ENCODE peak calls at places on chromosomes 16 and 17, in ten cellular contexts. One of them, this sample, is unnamed.

GRCh38 chr16:78303946-78304345 is 204.5 kb downstream of the WWOX start:
- DNase-seq in cardiac muscle cell: no peak
- DNase-seq in ascending aorta: no peak
- DNase-seq in HL-60: no peak
- DNase-seq in fibroblast of lung: no peak
- DNase-seq in mucosa of descending colon: no peak
- DNase-seq in CD8-positive, alpha-beta T cell: no peak
- DNase-seq in stomach: no peak
- DNase-seq in IMR-90: no peak
- DNase-seq in astrocyte of the cerebellum: peak
- DNase-seq in this sample: no peak

GRCh38 chr17:80365983-80366382 is 49.0 kb upstream of the ENDOV start:
- DNase-seq in HL-60: no peak
- DNase-seq in ascending aorta: no peak
- DNase-seq in fibroblast of lung: no peak
- DNase-seq in CD8-positive, alpha-beta T cell: no peak
- DNase-seq in astrocyte of the cerebellum: no peak
- DNase-seq in cardiac muscle cell: no peak
- DNase-seq in stomach: no peak
- DNase-seq in IMR-90: no peak
- DNase-seq in mucosa of descending colon: no peak
- DNase-seq in this sample: no peak

GRCh38 chr16:49093939-49094338 is 187.7 kb downstream of the CBLN1 start:
- DNase-seq in CD8-positive, alpha-beta T cell: no peak
- DNase-seq in fibroblast of lung: no peak
- DNase-seq in IMR-90: no peak
- DNase-seq in stomach: no peak
- DNase-seq in cardiac muscle cell: no peak
- DNase-seq in mucosa of descending colon: no peak
- DNase-seq in HL-60: no peak
- DNase-seq in astrocyte of the cerebellum: no peak
- DNase-seq in ascending aorta: no peak
- DNase-seq in this sample: no peak

GRCh38 chr16:67170168-67170947 is at the start of gene NOL3:
- DNase-seq in cardiac muscle cell: peak
- DNase-seq in stomach: peak
- DNase-seq in ascending aorta: peak
- DNase-seq in astrocyte of the cerebellum: no peak
- DNase-seq in fibroblast of lung: peak
- DNase-seq in mucosa of descending colon: peak
- DNase-seq in CD8-positive, alpha-beta T cell: no peak
- DNase-seq in IMR-90: peak
- DNase-seq in HL-60: no peak
- DNase-seq in this sample: peak

GRCh38 chr16:79051313-79051712 is 549.2 kb downstream of the MAF start:
- DNase-seq in CD8-positive, alpha-beta T cell: no peak
- DNase-seq in cardiac muscle cell: no peak
- DNase-seq in ascending aorta: no peak
- DNase-seq in astrocyte of the cerebellum: no peak
- DNase-seq in stomach: no peak
- DNase-seq in IMR-90: no peak
- DNase-seq in mucosa of descending colon: no peak
- DNase-seq in HL-60: no peak
- DNase-seq in fibroblast of lung: no peak
- DNase-seq in this sample: no peak

GRCh38 chr17:11738151-11738550 is 139.9 kb downstream of the DNAH9 start:
- DNase-seq in astrocyte of the cerebellum: no peak
- DNase-seq in stomach: no peak
- DNase-seq in cardiac muscle cell: no peak
- DNase-seq in HL-60: no peak
- DNase-seq in ascending aorta: no peak
- DNase-seq in IMR-90: no peak
- DNase-seq in CD8-positive, alpha-beta T cell: no peak
- DNase-seq in fibroblast of lung: no peak
- DNase-seq in mucosa of descending colon: no peak
- DNase-seq in this sample: no peak

GRCh38 chr17:56594528-56595418 is 1.3 kb downstream of the NOG start:
- DNase-seq in ascending aorta: no peak
- DNase-seq in HL-60: peak
- DNase-seq in mucosa of descending colon: no peak
- DNase-seq in astrocyte of the cerebellum: no peak
- DNase-seq in cardiac muscle cell: no peak
- DNase-seq in fibroblast of lung: peak
- DNase-seq in CD8-positive, alpha-beta T cell: peak
- DNase-seq in stomach: no peak
- DNase-seq in IMR-90: peak
- DNase-seq in this sample: peak

GRCh38 chr17:28712037-28712704 is 483 bp upstream of the PROCA1 start:
- DNase-seq in IMR-90: no peak
- DNase-seq in ascending aorta: peak
- DNase-seq in mucosa of descending colon: peak
- DNase-seq in stomach: no peak
- DNase-seq in CD8-positive, alpha-beta T cell: peak
- DNase-seq in astrocyte of the cerebellum: no peak
- DNase-seq in fibroblast of lung: no peak
- DNase-seq in HL-60: peak
- DNase-seq in cardiac muscle cell: peak
- DNase-seq in this sample: no peak

GRCh38 chr16:25692307-25692706 is 548 bp downstream of the HS3ST4 start:
- DNase-seq in fibroblast of lung: no peak
- DNase-seq in cardiac muscle cell: no peak
- DNase-seq in astrocyte of the cerebellum: no peak
- DNase-seq in ascending aorta: no peak
- DNase-seq in IMR-90: no peak
- DNase-seq in mucosa of descending colon: no peak
- DNase-seq in stomach: peak
- DNase-seq in CD8-positive, alpha-beta T cell: no peak
- DNase-seq in HL-60: no peak
- DNase-seq in this sample: no peak

GRCh38 chr16:5604770-5605169 is 507.2 kb upstream of the EEF2KMT start:
- DNase-seq in HL-60: no peak
- DNase-seq in cardiac muscle cell: no peak
- DNase-seq in ascending aorta: no peak
- DNase-seq in IMR-90: no peak
- DNase-seq in mucosa of descending colon: no peak
- DNase-seq in CD8-positive, alpha-beta T cell: no peak
- DNase-seq in fibroblast of lung: no peak
- DNase-seq in astrocyte of the cerebellum: peak
- DNase-seq in stomach: no peak
- DNase-seq in this sample: no peak

GRCh38 chr17:64196626-64197025 is 66.4 kb downstream of the TEX2 start:
- DNase-seq in stomach: no peak
- DNase-seq in mucosa of descending colon: no peak
- DNase-seq in astrocyte of the cerebellum: peak
- DNase-seq in ascending aorta: no peak
- DNase-seq in CD8-positive, alpha-beta T cell: no peak
- DNase-seq in cardiac muscle cell: peak
- DNase-seq in HL-60: no peak
- DNase-seq in fibroblast of lung: peak
- DNase-seq in IMR-90: peak
- DNase-seq in this sample: peak

GRCh38 chr17:46727572-46728348 is 90.7 kb downstream of the WNT3 start:
- DNase-seq in astrocyte of the cerebellum: peak
- DNase-seq in HL-60: no peak
- DNase-seq in fibroblast of lung: peak
- DNase-seq in cardiac muscle cell: peak
- DNase-seq in IMR-90: peak
- DNase-seq in ascending aorta: no peak
- DNase-seq in stomach: no peak
- DNase-seq in CD8-positive, alpha-beta T cell: no peak
- DNase-seq in mucosa of descending colon: no peak
- DNase-seq in this sample: peak

GRCh38 chr16:11312718-11313492 is 31.8 kb upstream of the PRM1 start:
- DNase-seq in HL-60: peak
- DNase-seq in cardiac muscle cell: peak
- DNase-seq in IMR-90: peak
- DNase-seq in mucosa of descending colon: peak
- DNase-seq in fibroblast of lung: peak
- DNase-seq in stomach: peak
- DNase-seq in ascending aorta: no peak
- DNase-seq in astrocyte of the cerebellum: peak
- DNase-seq in CD8-positive, alpha-beta T cell: no peak
- DNase-seq in this sample: peak

GRCh38 chr17:21502301-21502700 is 126.1 kb downstream of the KCNJ12 start:
- DNase-seq in HL-60: no peak
- DNase-seq in IMR-90: no peak
- DNase-seq in CD8-positive, alpha-beta T cell: no peak
- DNase-seq in cardiac muscle cell: no peak
- DNase-seq in astrocyte of the cerebellum: no peak
- DNase-seq in fibroblast of lung: no peak
- DNase-seq in stomach: no peak
- DNase-seq in ascending aorta: no peak
- DNase-seq in mucosa of descending colon: no peak
- DNase-seq in this sample: no peak

GRCh38 chr16:85881436-85881835 is 17.5 kb upstream of the IRF8 start:
- DNase-seq in astrocyte of the cerebellum: no peak
- DNase-seq in stomach: no peak
- DNase-seq in mucosa of descending colon: no peak
- DNase-seq in HL-60: no peak
- DNase-seq in CD8-positive, alpha-beta T cell: no peak
- DNase-seq in fibroblast of lung: no peak
- DNase-seq in ascending aorta: no peak
- DNase-seq in cardiac muscle cell: no peak
- DNase-seq in IMR-90: no peak
- DNase-seq in this sample: no peak

GRCh38 chr16:69563605-69564580 is 1.9 kb upstream of the NFAT5 start:
- DNase-seq in stomach: no peak
- DNase-seq in mucosa of descending colon: no peak
- DNase-seq in fibroblast of lung: peak
- DNase-seq in ascending aorta: no peak
- DNase-seq in HL-60: peak
- DNase-seq in astrocyte of the cerebellum: no peak
- DNase-seq in cardiac muscle cell: peak
- DNase-seq in IMR-90: peak
- DNase-seq in CD8-positive, alpha-beta T cell: peak
- DNase-seq in this sample: peak

GRCh38 chr16:86865866-86866675 is 287.7 kb downstream of the FOXL1 start:
- DNase-seq in astrocyte of the cerebellum: no peak
- DNase-seq in HL-60: no peak
- DNase-seq in IMR-90: peak
- DNase-seq in cardiac muscle cell: no peak
- DNase-seq in fibroblast of lung: no peak
- DNase-seq in stomach: no peak
- DNase-seq in mucosa of descending colon: no peak
- DNase-seq in ascending aorta: peak
- DNase-seq in CD8-positive, alpha-beta T cell: no peak
- DNase-seq in this sample: no peak

GRCh38 chr17:20282526-20283308 is 184.6 kb downstream of the LGALS9B start:
- DNase-seq in stomach: no peak
- DNase-seq in CD8-positive, alpha-beta T cell: no peak
- DNase-seq in fibroblast of lung: no peak
- DNase-seq in cardiac muscle cell: no peak
- DNase-seq in IMR-90: no peak
- DNase-seq in HL-60: no peak
- DNase-seq in ascending aorta: no peak
- DNase-seq in mucosa of descending colon: no peak
- DNase-seq in astrocyte of the cerebellum: no peak
- DNase-seq in this sample: no peak
- H3K4me3 ChIP-seq in stomach: no peak
- H3K4me3 ChIP-seq in CD8-positive, alpha-beta T cell: no peak
- H3K4me3 ChIP-seq in fibroblast of lung: no peak
- H3K4me3 ChIP-seq in cardiac muscle cell: no peak
- H3K4me3 ChIP-seq in IMR-90: no peak
- H3K4me3 ChIP-seq in HL-60: no peak
- H3K4me3 ChIP-seq in ascending aorta: no peak
- H3K4me3 ChIP-seq in mucosa of descending colon: no peak
- H3K4me3 ChIP-seq in astrocyte of the cerebellum: no peak
- H3K4me3 ChIP-seq in this sample: no peak

GRCh38 chr16:52742608-52743007 is 195.7 kb upstream of the TOX3 start:
- DNase-seq in astrocyte of the cerebellum: no peak
- DNase-seq in cardiac muscle cell: no peak
- DNase-seq in stomach: no peak
- DNase-seq in fibroblast of lung: no peak
- DNase-seq in CD8-positive, alpha-beta T cell: no peak
- DNase-seq in ascending aorta: no peak
- DNase-seq in IMR-90: no peak
- DNase-seq in HL-60: no peak
- DNase-seq in mucosa of descending colon: no peak
- DNase-seq in this sample: no peak
- TF ChIP-seq CTCF in astrocyte of the cerebellum: no peak
- TF ChIP-seq CTCF in cardiac muscle cell: no peak
- TF ChIP-seq CTCF in stomach: no peak
- TF ChIP-seq CTCF in fibroblast of lung: no peak
- TF ChIP-seq CTCF in CD8-positive, alpha-beta T cell: no peak
- TF ChIP-seq CTCF in ascending aorta: no peak
- TF ChIP-seq CTCF in IMR-90: no peak
- TF ChIP-seq CTCF in HL-60: no peak
- TF ChIP-seq CTCF in mucosa of descending colon: no peak
- TF ChIP-seq CTCF in this sample: no peak

GRCh38 chr17:16870253-16871245 is 101.4 kb downstream of the TNFRSF13B start:
- DNase-seq in ascending aorta: peak
- DNase-seq in mucosa of descending colon: peak
- DNase-seq in IMR-90: no peak
- DNase-seq in astrocyte of the cerebellum: no peak
- DNase-seq in HL-60: no peak
- DNase-seq in stomach: peak
- DNase-seq in CD8-positive, alpha-beta T cell: no peak
- DNase-seq in fibroblast of lung: no peak
- DNase-seq in cardiac muscle cell: no peak
- DNase-seq in this sample: no peak

GRCh38 chr17:16875662-16876061 is 96.3 kb downstream of the TNFRSF13B start:
- DNase-seq in HL-60: no peak
- DNase-seq in stomach: peak
- DNase-seq in CD8-positive, alpha-beta T cell: no peak
- DNase-seq in ascending aorta: no peak
- DNase-seq in mucosa of descending colon: no peak
- DNase-seq in IMR-90: no peak
- DNase-seq in astrocyte of the cerebellum: no peak
- DNase-seq in fibroblast of lung: peak
- DNase-seq in cardiac muscle cell: peak
- DNase-seq in this sample: no peak

GRCh38 chr17:16872836-16873653 is 98.9 kb downstream of the TNFRSF13B start:
- DNase-seq in cardiac muscle cell: peak
- DNase-seq in mucosa of descending colon: peak
- DNase-seq in stomach: peak
- DNase-seq in fibroblast of lung: no peak
- DNase-seq in ascending aorta: peak
- DNase-seq in HL-60: peak
- DNase-seq in astrocyte of the cerebellum: no peak
- DNase-seq in CD8-positive, alpha-beta T cell: peak
- DNase-seq in IMR-90: no peak
- DNase-seq in this sample: no peak

GRCh38 chr17:16872351-16872751 is 99.6 kb downstream of the TNFRSF13B start:
- DNase-seq in ascending aorta: no peak
- DNase-seq in CD8-positive, alpha-beta T cell: no peak
- DNase-seq in IMR-90: no peak
- DNase-seq in cardiac muscle cell: peak
- DNase-seq in stomach: peak
- DNase-seq in astrocyte of the cerebellum: no peak
- DNase-seq in fibroblast of lung: peak
- DNase-seq in mucosa of descending colon: peak
- DNase-seq in HL-60: no peak
- DNase-seq in this sample: no peak

GRCh38 chr17:16873654-16874035 is 98.3 kb downstream of the TNFRSF13B start:
- DNase-seq in fibroblast of lung: no peak
- DNase-seq in cardiac muscle cell: no peak
- DNase-seq in mucosa of descending colon: peak
- DNase-seq in IMR-90: no peak
- DNase-seq in stomach: no peak
- DNase-seq in HL-60: no peak
- DNase-seq in ascending aorta: peak
- DNase-seq in CD8-positive, alpha-beta T cell: no peak
- DNase-seq in astrocyte of the cerebellum: no peak
- DNase-seq in this sample: no peak
- H3K4me3 ChIP-seq in fibroblast of lung: no peak
- H3K4me3 ChIP-seq in cardiac muscle cell: no peak
- H3K4me3 ChIP-seq in mucosa of descending colon: no peak
- H3K4me3 ChIP-seq in IMR-90: no peak
- H3K4me3 ChIP-seq in stomach: no peak
- H3K4me3 ChIP-seq in HL-60: no peak
- H3K4me3 ChIP-seq in ascending aorta: no peak
- H3K4me3 ChIP-seq in CD8-positive, alpha-beta T cell: no peak
- H3K4me3 ChIP-seq in astrocyte of the cerebellum: no peak
- H3K4me3 ChIP-seq in this sample: no peak

GRCh38 chr16:70703041-70703834 is 17.4 kb upstream of the MTSS2 start:
- DNase-seq in stomach: no peak
- DNase-seq in cardiac muscle cell: peak
- DNase-seq in CD8-positive, alpha-beta T cell: no peak
- DNase-seq in fibroblast of lung: peak
- DNase-seq in IMR-90: peak
- DNase-seq in mucosa of descending colon: no peak
- DNase-seq in HL-60: no peak
- DNase-seq in ascending aorta: peak
- DNase-seq in astrocyte of the cerebellum: peak
- DNase-seq in this sample: peak
- TF ChIP-seq CTCF in stomach: no peak
- TF ChIP-seq CTCF in cardiac muscle cell: peak
- TF ChIP-seq CTCF in CD8-positive, alpha-beta T cell: no peak
- TF ChIP-seq CTCF in fibroblast of lung: peak
- TF ChIP-seq CTCF in IMR-90: peak
- TF ChIP-seq CTCF in mucosa of descending colon: no peak
- TF ChIP-seq CTCF in HL-60: no peak
- TF ChIP-seq CTCF in ascending aorta: peak
- TF ChIP-seq CTCF in astrocyte of the cerebellum: peak
- TF ChIP-seq CTCF in this sample: peak